ENCODE peak calls at places on chromosomes 7 and 10, in eight cellular contexts. B, H, G, A, I, S, R and W are unnamed samples. For H3K4me1, the result is how much of the 10 kb centered on the place peaks cover.

GRCh38 chr7:73721237-73721848 is 1.9 kb upstream of the STX1A start:
- DNase-seq in B (no peak), H (no peak), G (peak), A (peak), I (no peak), S (peak), R (peak), W (peak)

GRCh38 chr10:112307631-112308502 is 24.7 kb downstream of the TECTB start:
- DNase-seq in B (peak), H (peak), G (peak), A (no peak), I (peak), S (no peak), R (peak), W (peak)

GRCh38 chr7:154967581-154967980 is 35.3 kb downstream of the PAXIP1 start:
- DNase-seq in B (no peak), H (no peak), G (no peak), A (no peak), I (no peak), S (no peak), R (no peak), W (no peak)

GRCh38 chr7:101390901-101391301 is 28.2 kb downstream of the COL26A1 start:
- DNase-seq in B (peak), H (no peak), G (peak), A (no peak), I (no peak), S (no peak), R (no peak), W (peak)

GRCh38 chr7:140005754-140006503 is 56.8 kb downstream of the PARP12 start:
- DNase-seq in B (peak), H (peak), G (peak), A (no peak), I (no peak), S (no peak), R (peak), W (no peak)

GRCh38 chr7:157488966-157489365 is 152.2 kb downstream of the DNAJB6 start:
- DNase-seq in B (no peak), H (no peak), G (no peak), A (no peak), I (no peak), S (no peak), R (no peak), W (no peak)

GRCh38 chr7:149633976-149634945 is 136.7 kb upstream of the ZNF746 start:
- DNase-seq in B (no peak), H (no peak), G (no peak), A (no peak), I (no peak), S (no peak), R (no peak), W (no peak)

GRCh38 chr7:40755438-40755837 is 620.6 kb downstream of the SUGCT start:
- DNase-seq in B (peak), H (no peak), G (no peak), A (no peak), I (no peak), S (no peak), R (no peak), W (no peak)

GRCh38 chr7:130381468-130382312 is 1.4 kb downstream of the CPA1 start:
- DNase-seq in B (peak), H (no peak), G (peak), A (no peak), I (no peak), S (peak), R (no peak), W (no peak)

GRCh38 chr7:98105942-98106544 is 619 bp upstream of the LMTK2 start:
- DNase-seq in B (no peak), H (no peak), G (no peak), A (no peak), I (peak), S (no peak), R (peak), W (no peak)

GRCh38 chr10:24891823-24892222 is 60.6 kb downstream of the PRTFDC1 start:
- DNase-seq in B (no peak), H (no peak), G (no peak), A (no peak), I (peak), S (no peak), R (peak), W (no peak)

GRCh38 chr10:23344251-23344841 is at the start of gene C10orf67:
- DNase-seq in B (peak), H (peak), G (peak), A (no peak), I (no peak), S (no peak), R (peak), W (peak)

GRCh38 chr7:74612015-74612829 is 45.3 kb upstream of the GTF2I start:
- DNase-seq in B (peak), H (no peak), G (peak), A (peak), I (peak), S (peak), R (no peak), W (peak)

GRCh38 chr7:28045592-28045991 is 135.0 kb downstream of the JAZF1 start:
- DNase-seq in B (no peak), H (no peak), G (no peak), A (no peak), I (no peak), S (no peak), R (no peak), W (no peak)

GRCh38 chr7:137591444-137591843 is 247.9 kb upstream of the PTN start:
- DNase-seq in B (peak), H (no peak), G (no peak), A (no peak), I (peak), S (no peak), R (peak), W (no peak)

GRCh38 chr10:36441557-36441956 is 683.8 kb upstream of the ANKRD30A start:
- DNase-seq in B (peak), H (no peak), G (no peak), A (no peak), I (peak), S (no peak), R (peak), W (peak)

GRCh38 chr7:142384508-142384922 is 126.7 kb upstream of the PRSS58 start:
- DNase-seq in B (no peak), H (no peak), G (peak), A (no peak), I (peak), S (no peak), R (peak), W (no peak)

GRCh38 chr10:104711167-104711765 is 70.2 kb downstream of the SORCS3 start:
- DNase-seq in B (peak), H (no peak), G (no peak), A (no peak), I (no peak), S (no peak), R (no peak), W (no peak)

GRCh38 chr10:44809652-44810051 is 101.5 kb upstream of the TMEM72 start:
- DNase-seq in B (peak), H (peak), G (no peak), A (no peak), I (peak), S (no peak), R (peak), W (no peak)

GRCh38 chr7:45691155-45691656 is 117.0 kb downstream of the ADCY1 start:
- DNase-seq in B (no peak), H (no peak), G (peak), A (no peak), I (no peak), S (peak), R (no peak), W (no peak)

DNA sequence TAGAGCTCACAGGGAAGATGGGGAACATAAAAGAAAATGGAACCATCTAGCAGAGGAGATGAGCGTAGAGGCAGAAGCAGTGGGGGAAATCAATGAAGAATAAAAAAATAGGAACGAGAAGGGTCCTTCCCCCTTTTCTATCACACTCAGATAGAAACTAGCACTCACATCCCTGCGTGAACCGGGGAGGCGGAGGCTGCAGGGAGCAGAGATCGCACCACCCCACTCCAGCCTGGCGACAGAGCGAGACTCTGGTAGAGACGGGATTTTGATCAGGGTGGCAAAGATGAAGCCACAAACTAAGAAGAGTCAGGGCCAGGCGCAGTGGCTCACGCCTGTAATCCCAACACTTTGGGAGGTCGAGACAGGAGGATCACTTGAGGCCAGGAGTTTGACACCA is 64.7 kb upstream of the ECHDC3 start:
- DNase-seq in B (no peak), H (no peak), G (no peak), A (no peak), I (no peak), S (no peak), R (no peak), W (no peak)
- H3K4me1 ChIP-seq in B (under half), H (under half), G (under half), A (under half), I (under half), S (under half), R (under half), W (under half)

GRCh38 chr7:106938803-106939202 is 73.7 kb downstream of the PIK3CG start:
- DNase-seq in B (no peak), H (no peak), G (no peak), A (no peak), I (no peak), S (no peak), R (no peak), W (no peak)
- H3K4me1 ChIP-seq in B (under half), H (under half), G (under half), A (under half), I (under half), S (under half), R (under half), W (under half)

GRCh38 chr10:95406651-95407280 is 116.0 kb upstream of the PDLIM1 start:
- DNase-seq in B (no peak), H (no peak), G (peak), A (no peak), I (no peak), S (peak), R (peak), W (peak)

GRCh38 chr10:95407546-95407945 is 116.7 kb upstream of the PDLIM1 start:
- DNase-seq in B (no peak), H (no peak), G (no peak), A (no peak), I (no peak), S (no peak), R (no peak), W (no peak)

GRCh38 chr10:95408931-95409873 is 118.4 kb upstream of the PDLIM1 start:
- DNase-seq in B (peak), H (peak), G (no peak), A (no peak), I (no peak), S (no peak), R (peak), W (no peak)

GRCh38 chr10:95405655-95406054 is 114.9 kb upstream of the PDLIM1 start:
- DNase-seq in B (no peak), H (no peak), G (no peak), A (no peak), I (no peak), S (no peak), R (no peak), W (no peak)

DNA sequence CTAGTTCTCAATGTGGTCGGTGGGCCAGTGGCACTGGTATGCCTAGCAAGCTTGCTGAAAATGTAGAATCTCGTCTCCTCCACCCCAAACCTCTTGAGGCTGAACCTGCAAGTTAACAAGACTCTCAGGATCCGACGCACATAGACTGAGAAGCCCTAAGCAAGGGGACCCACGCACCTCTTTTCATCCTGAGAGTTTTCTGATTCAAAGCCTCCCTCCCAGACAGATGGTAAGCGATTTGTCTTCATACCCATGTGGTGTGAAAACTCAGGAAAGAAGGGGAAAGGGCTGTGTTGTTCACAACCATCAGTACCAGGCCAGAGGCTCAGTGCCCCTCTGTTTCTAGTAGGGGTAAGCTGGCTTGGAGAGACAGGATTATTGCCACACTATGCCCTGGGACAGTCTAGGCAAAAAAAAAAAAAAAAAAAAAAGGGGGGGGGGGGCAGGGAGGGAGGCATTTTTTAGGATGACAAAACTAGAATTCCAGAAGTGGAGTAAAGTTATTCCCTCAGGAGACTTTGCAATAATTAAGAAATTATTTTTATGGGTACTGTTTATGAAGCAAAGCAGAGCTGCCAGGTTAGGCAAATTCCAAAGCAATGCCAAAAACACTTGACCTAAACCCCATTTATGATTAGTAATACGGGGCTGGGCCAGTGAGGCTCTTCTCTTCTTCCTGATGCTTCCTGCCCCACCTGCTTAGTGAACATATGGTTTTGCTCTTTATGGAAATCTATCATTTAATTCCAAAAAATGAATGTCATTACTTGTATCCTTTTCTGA is 117.5 kb upstream of the PDLIM1 start:
- DNase-seq in B (no peak), H (no peak), G (no peak), A (no peak), I (peak), S (no peak), R (peak), W (no peak)
- H3K4me1 ChIP-seq in B (under half), H (under half), G (under half), A (under half), I (under half), S (under half), R (under half), W (half or more)

DNA sequence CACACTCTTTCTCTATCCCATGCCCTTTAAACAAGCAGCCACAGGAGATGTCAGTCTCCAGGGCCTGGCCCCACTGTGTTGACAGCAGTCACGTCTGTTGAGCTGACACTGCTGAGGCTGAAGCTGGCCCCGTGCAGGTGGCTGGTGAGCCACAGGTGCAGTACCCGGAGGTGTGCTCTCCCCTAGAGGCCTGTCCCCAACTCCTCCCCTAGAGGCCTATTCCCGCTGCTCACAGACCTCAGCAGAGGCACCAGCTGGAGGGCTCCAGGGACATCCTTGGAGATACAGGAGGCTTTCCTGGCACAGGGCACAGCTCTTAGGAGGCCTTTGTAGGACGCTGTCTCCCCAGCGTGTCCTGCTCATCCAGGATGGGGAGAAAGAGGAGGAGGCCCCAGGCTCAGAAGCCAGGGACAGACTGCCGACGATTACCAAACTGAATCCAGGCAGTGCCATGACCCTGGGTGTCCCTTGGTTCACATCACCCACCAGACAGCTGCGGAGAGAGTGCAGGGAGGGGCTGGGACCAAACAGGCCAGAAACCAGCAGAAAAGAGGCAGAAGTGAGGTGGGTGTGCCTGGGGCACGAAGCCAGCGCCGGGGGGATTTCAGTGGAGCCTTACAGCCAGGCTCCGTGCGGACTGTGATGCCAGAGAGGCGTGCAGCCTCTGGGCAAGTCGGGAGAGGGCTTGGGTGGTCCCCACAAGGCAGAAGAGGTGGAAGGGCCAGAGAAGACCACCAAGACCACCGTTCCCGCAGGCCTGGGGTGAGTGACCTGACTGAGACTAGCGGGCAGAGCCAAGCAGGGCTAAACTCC is 18.5 kb upstream of the TTYH3 start:
- DNase-seq in B (no peak), H (no peak), G (no peak), A (no peak), I (no peak), S (no peak), R (no peak), W (no peak)
- H3K4me1 ChIP-seq in B (under half), H (under half), G (under half), A (under half), I (under half), S (under half), R (under half), W (under half)

GRCh38 chr7:112448376-112448775 is 1.9 kb upstream of the IFRD1 start:
- DNase-seq in B (no peak), H (no peak), G (no peak), A (no peak), I (no peak), S (no peak), R (no peak), W (no peak)

GRCh38 chr7:112450807-112451661 is 774 bp downstream of the IFRD1 start:
- DNase-seq in B (peak), H (peak), G (peak), A (peak), I (peak), S (peak), R (peak), W (peak)

GRCh38 chr7:112448891-112449290 is 1.4 kb upstream of the IFRD1 start:
- DNase-seq in B (no peak), H (no peak), G (no peak), A (no peak), I (no peak), S (no peak), R (peak), W (no peak)

GRCh38 chr7:112449902-112450806 is at the start of gene IFRD1:
- DNase-seq in B (peak), H (peak), G (peak), A (peak), I (peak), S (peak), R (peak), W (peak)

GRCh38 chr7:112449353-112449752 is 907 bp upstream of the IFRD1 start:
- DNase-seq in B (no peak), H (no peak), G (peak), A (no peak), I (peak), S (peak), R (peak), W (no peak)
- H3K4me1 ChIP-seq in B (under half), H (under half), G (under half), A (under half), I (under half), S (under half), R (under half), W (under half)

GRCh38 chr7:107976620-107977019 is 26.3 kb downstream of the LAMB1 start:
- DNase-seq in B (no peak), H (no peak), G (no peak), A (no peak), I (no peak), S (no peak), R (no peak), W (no peak)
- H3K4me1 ChIP-seq in B (under half), H (under half), G (under half), A (under half), I (under half), S (under half), R (under half), W (under half)